ENCODE peak calls at places on chromosomes 12 and 14, in eight cellular contexts. I, Q, S, H, X, D, C and J are unnamed samples.

GRCh38 chr12:8709124-8709830 is 11.5 kb downstream of the RIMKLB start:
- DNase-seq in H (no peak), C (no peak), X (peak; percentile 14), S (no peak), I (peak; percentile 37), D (no peak), Q (no peak), J (no peak)

GRCh38 chr12:97109441-97109840 is 202.4 kb downstream of the NEDD1 start:
- DNase-seq in Q (no peak), I (no peak), D (no peak), S (no peak), X (no peak), H (no peak), C (no peak), J (no peak)

GRCh38 chr14:61891251-61891650 is 129.0 kb downstream of the SNAPC1 start:
- DNase-seq in X (no peak), I (no peak), H (no peak), Q (no peak), S (no peak), D (no peak), C (no peak), J (no peak)

GRCh38 chr14:91586451-91586850 is 76.3 kb upstream of the PPP4R3A start:
- DNase-seq in X (no peak), C (no peak), S (no peak), H (no peak), I (no peak), Q (no peak), D (no peak), J (no peak)

GRCh38 chr12:106682594-106683234 is 91.8 kb upstream of the RIC8B start:
- DNase-seq in D (no peak), Q (no peak), H (no peak), I (no peak), X (no peak), S (peak; percentile 20), C (no peak), J (no peak)

GRCh38 chr12:19572920-19573558 is 133.7 kb downstream of the AEBP2 start:
- DNase-seq in C (peak; percentile 50), X (no peak), H (no peak), I (peak; percentile 45), Q (no peak), S (peak; percentile 61), D (peak; percentile 57), J (no peak)

GRCh38 chr14:98227000-98227726 is 1044.8 kb downstream of the BCL11B start:
- DNase-seq in S (no peak), D (no peak), Q (no peak), H (peak; percentile 66), X (no peak), C (no peak), I (no peak), J (no peak)

GRCh38 chr14:51295666-51296263 is 55.7 kb downstream of the TMX1 start:
- DNase-seq in C (no peak), H (no peak), D (no peak), X (no peak), I (no peak), Q (no peak), S (no peak), J (no peak)

GRCh38 chr12:110355080-110355479 is 48.4 kb downstream of the ANAPC7 start:
- DNase-seq in D (peak; percentile 61), X (no peak), Q (no peak), C (peak; percentile 62), S (peak; percentile 74), H (no peak), I (peak; percentile 25), J (no peak)

GRCh38 chr12:67484788-67485480 is 163.6 kb upstream of the DYRK2 start:
- DNase-seq in H (no peak), Q (no peak), S (peak; percentile 28), X (no peak), D (no peak), C (no peak), I (no peak), J (no peak)

GRCh38 chr14:61526405-61527312 is 168.7 kb upstream of the HIF1A start:
- DNase-seq in S (no peak), I (peak; percentile 69), D (no peak), Q (no peak), H (no peak), X (no peak), C (no peak), J (no peak)

GRCh38 chr14:35989736-35990135 is 163.6 kb downstream of the BRMS1L start:
- DNase-seq in Q (no peak), D (no peak), I (no peak), H (no peak), X (no peak), S (no peak), C (no peak), J (no peak)

GRCh38 chr12:32558941-32559340 is 120.2 kb upstream of the DNM1L start:
- DNase-seq in S (peak; percentile 78), H (no peak), I (no peak), C (no peak), Q (no peak), D (no peak), X (no peak), J (no peak)

GRCh38 chr14:92659765-92660561 is 88.5 kb downstream of the LGMN start:
- DNase-seq in I (no peak), X (peak; percentile 86), H (no peak), C (no peak), D (no peak), Q (no peak), S (peak; percentile 13), J (peak; percentile 15)

GRCh38 chr14:79557309-79557708 is 654.0 kb downstream of the DIO2 start:
- DNase-seq in X (no peak), Q (no peak), H (no peak), I (no peak), D (no peak), S (no peak), C (no peak), J (no peak)

GRCh38 chr14:48008646-48009045 is 333.2 kb upstream of the MDGA2 start:
- DNase-seq in D (no peak), H (no peak), I (no peak), S (no peak), X (no peak), C (no peak), Q (no peak), J (no peak)

GRCh38 chr12:100077367-100077766 is 65.3 kb downstream of the BLTP3B start:
- DNase-seq in I (no peak), C (no peak), X (no peak), H (no peak), S (no peak), Q (no peak), D (no peak), J (no peak)

GRCh38 chr12:41795910-41796309 is 348.8 kb downstream of the GXYLT1 start:
- DNase-seq in C (peak; percentile 27), Q (no peak), D (peak; percentile 55), I (no peak), X (no peak), H (no peak), S (no peak), J (no peak)

GRCh38 chr12:56296207-56296785 is 3.8 kb downstream of the CS start:
- DNase-seq in S (no peak), H (no peak), X (no peak), I (no peak), D (no peak), Q (no peak), C (no peak), J (no peak)

GRCh38 chr12:51403159-51403558 is 12.0 kb upstream of the GALNT6 start:
- DNase-seq in X (no peak), Q (no peak), I (no peak), C (no peak), H (no peak), D (no peak), S (no peak), J (no peak)

GRCh38 chr14:87334997-87335675 is 657.8 kb downstream of the GALC start:
- DNase-seq in H (no peak), X (no peak), Q (no peak), C (no peak), I (no peak), S (peak; percentile 25), D (no peak), J (peak; percentile 3)

GRCh38 chr12:7915911-7916403 is 20.0 kb downstream of the SLC2A3 start:
- DNase-seq in C (no peak), S (no peak), I (no peak), H (no peak), D (peak; percentile 25), X (no peak), Q (no peak), J (no peak)

GRCh38 chr14:41167040-41167439 is 439.6 kb upstream of the LRFN5 start:
- DNase-seq in H (no peak), S (no peak), D (no peak), X (no peak), Q (no peak), I (no peak), C (no peak), J (no peak)

GRCh38 chr12:40054554-40055226 is 51.2 kb downstream of the SLC2A13 start:
- DNase-seq in X (no peak), H (no peak), I (no peak), D (no peak), S (no peak), C (no peak), Q (no peak), J (no peak)

GRCh38 chr12:101749657-101750056 is 10.4 kb upstream of the SYCP3 start:
- DNase-seq in C (no peak), S (no peak), D (no peak), Q (no peak), X (no peak), H (no peak), I (no peak), J (no peak)

GRCh38 chr14:23053426-23053825 is 3.9 kb downstream of the CDH24 start:
- DNase-seq in D (no peak), I (no peak), H (no peak), C (no peak), S (no peak), X (no peak), Q (no peak), J (no peak)

GRCh38 chr12:105983622-105984325 is 155.0 kb downstream of the NUAK1 start:
- DNase-seq in X (no peak), H (no peak), D (no peak), I (no peak), S (no peak), Q (no peak), C (no peak), J (no peak)

GRCh38 chr12:52371716-52372115 is 4.4 kb upstream of the KRT85 start:
- DNase-seq in S (no peak), D (no peak), C (no peak), I (no peak), X (no peak), H (no peak), Q (no peak), J (no peak)

GRCh38 chr12:120249266-120249874 is 16.2 kb downstream of the PXN start:
- DNase-seq in Q (no peak), X (no peak), C (no peak), S (no peak), H (no peak), D (no peak), I (no peak), J (no peak)